ENCODE peak calls at places on chromosomes 5 and 9, in seven cellular contexts. D is GM13977; Q is cardiac muscle cell; U is MG63; C is endothelial cell of umbilical vein; S is naive thymus-derived CD4-positive, alpha-beta T cell; M is dorsolateral prefrontal cortex. N is an unnamed sample.

GRCh38 chr5:179373961-179374505 is 28.8 kb upstream of the ADAMTS2 start:
- DNase-seq in D (no peak), S (no peak), Q (no peak), M (peak; percentile 26), U (no peak), C (no peak), N (no peak)

GRCh38 chr9:129305246-129305645 is 127.2 kb upstream of the IER5L start:
- DNase-seq in U (no peak), M (peak; percentile 5), C (no peak), S (no peak), Q (no peak), D (no peak), N (no peak)

GRCh38 chr5:178264044-178264443 is 31.4 kb upstream of the PHYKPL start:
- DNase-seq in C (no peak), S (no peak), D (no peak), U (no peak), M (no peak), Q (no peak), N (no peak)

GRCh38 chr9:5110867-5111681 is 74.4 kb downstream of the INSL6 start:
- DNase-seq in U (no peak), Q (no peak), C (no peak), S (no peak), M (peak; percentile 37), D (no peak), N (no peak)

GRCh38 chr5:82332064-82332855 is 54.1 kb upstream of the RPS23 start:
- DNase-seq in U (no peak), Q (no peak), D (no peak), M (no peak), S (no peak), C (no peak), N (no peak)

GRCh38 chr9:113892861-113893491 is 16.9 kb downstream of the ZNF618 start:
- DNase-seq in M (no peak), Q (no peak), S (no peak), U (no peak), C (no peak), D (no peak), N (peak; percentile 13)

GRCh38 chr5:178434851-178435250 is 155.3 kb downstream of the COL23A1 start:
- DNase-seq in Q (no peak), C (no peak), M (peak; percentile 60), U (peak; percentile 64), S (no peak), D (no peak), N (no peak)

GRCh38 chr9:131610231-131610761 is 65.0 kb downstream of the PRRT1B start:
- DNase-seq in M (no peak), S (no peak), D (no peak), Q (no peak), U (peak; percentile 76), C (no peak), N (no peak)

GRCh38 chr9:119050281-119050680 is 319.0 kb downstream of the BRINP1 start:
- DNase-seq in D (no peak), U (no peak), Q (no peak), M (no peak), C (no peak), S (no peak), N (no peak)